ENCODE peak calls at places on chromosomes 2 and 18, in six cellular contexts. Y, I, S, K, N and P are unnamed samples.

GRCh38 chr2:241803387-241804325 is 5.3 kb upstream of the NEU4 start:
- DNase-seq in Y (peak), I (peak), S (peak), K (peak), N (peak), P (no peak)

GRCh38 chr2:85852979-85853498 is 35.8 kb downstream of the ST3GAL5 start:
- DNase-seq in Y (no peak), I (no peak), S (no peak), K (peak), N (peak), P (no peak)

GRCh38 chr2:111912547-111912946 is 14.1 kb downstream of the MERTK start:
- DNase-seq in Y (no peak), I (no peak), S (no peak), K (peak), N (no peak), P (no peak)

GRCh38 chr2:139099721-139100120 is 319.5 kb upstream of the NXPH2 start:
- DNase-seq in Y (no peak), I (no peak), S (no peak), K (no peak), N (no peak), P (no peak)

GRCh38 chr2:48856144-48856543 is 100.6 kb upstream of the LHCGR start:
- DNase-seq in Y (no peak), I (no peak), S (no peak), K (no peak), N (no peak), P (no peak)

GRCh38 chr2:127053731-127054603 is 53.0 kb downstream of the BIN1 start:
- DNase-seq in Y (peak), I (peak), S (peak), K (no peak), N (no peak), P (no peak)

GRCh38 chr2:38158361-38159128 is 82.6 kb upstream of the CYP1B1 start:
- DNase-seq in Y (no peak), I (no peak), S (no peak), K (no peak), N (no peak), P (no peak)

GRCh38 chr2:86035883-86036789 is 69.5 kb downstream of the POLR1A start:
- DNase-seq in Y (peak), I (no peak), S (peak), K (peak), N (peak), P (no peak)

GRCh38 chr2:69036926-69037325 is 23.9 kb downstream of the ANTXR1 start:
- DNase-seq in Y (no peak), I (no peak), S (no peak), K (no peak), N (no peak), P (no peak)

GRCh38 chr18:36702398-36703010 is 126.3 kb downstream of the TPGS2 start:
- DNase-seq in Y (no peak), I (no peak), S (no peak), K (peak), N (no peak), P (no peak)

GRCh38 chr2:196515608-196516007 is 123.9 kb upstream of the CCDC150 start:
- DNase-seq in Y (no peak), I (no peak), S (no peak), K (no peak), N (no peak), P (no peak)

GRCh38 chr18:4599312-4599711 is 144.2 kb upstream of the DLGAP1 start:
- DNase-seq in Y (no peak), I (no peak), S (no peak), K (no peak), N (peak), P (no peak)

DNA sequence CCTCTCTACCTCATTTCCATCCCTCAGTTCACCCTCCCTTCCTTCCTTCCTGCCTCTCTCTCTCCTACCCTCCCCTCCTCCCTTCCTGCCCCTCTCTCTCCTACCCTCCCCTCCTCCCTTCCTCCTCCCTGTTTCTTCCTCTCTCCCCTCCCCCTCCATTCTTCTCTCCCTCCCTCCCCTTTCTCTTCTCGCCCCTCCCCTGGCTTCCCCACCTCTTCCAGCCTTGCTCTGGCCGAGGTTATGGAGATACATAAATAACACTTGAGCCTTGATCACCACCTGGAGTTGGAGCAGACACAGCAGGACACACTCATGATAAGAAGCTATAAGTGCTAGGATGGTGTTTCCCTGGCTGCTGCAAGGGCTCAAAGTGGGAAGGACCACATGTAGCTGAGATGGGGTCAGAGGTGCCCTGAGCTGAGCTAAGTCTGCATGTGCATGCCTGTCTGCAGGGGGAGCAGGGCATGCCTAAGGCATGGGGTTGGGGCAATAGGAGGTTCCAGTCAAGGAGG is 326.1 kb upstream of the HS6ST1 start:
- DNase-seq in Y (no peak), I (no peak), S (no peak), K (peak), N (no peak), P (no peak)
- TF ChIP-seq CTCF in Y (no peak), I (no peak), S (no peak), K (no peak), N (no peak), P (no peak)

GRCh38 chr18:61893971-61894750 is 1.4 kb upstream of the RNF152 start:
- DNase-seq in Y (peak), I (no peak), S (peak), K (peak), N (peak), P (no peak)
- TF ChIP-seq CTCF in Y (no peak), I (no peak), S (peak), K (no peak), N (peak), P (no peak)

DNA sequence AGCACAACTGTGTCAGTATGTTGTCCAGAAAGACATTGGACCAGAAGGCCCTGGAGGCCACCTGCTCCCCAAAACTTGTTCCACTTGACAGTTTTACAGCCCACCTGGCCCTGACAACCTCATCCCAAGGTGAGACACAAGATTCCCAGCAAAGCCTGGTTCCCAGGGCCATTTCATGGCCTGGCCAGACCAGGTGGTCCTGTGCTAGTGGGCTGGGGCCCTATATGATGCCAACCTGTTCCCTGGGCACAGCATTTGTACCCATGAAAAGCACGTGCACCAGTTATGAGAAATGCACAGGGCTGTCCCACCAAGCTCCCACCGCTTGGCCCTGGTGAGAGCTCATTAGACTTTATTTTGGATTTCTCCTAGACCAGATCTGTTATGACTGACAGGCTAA is 6.0 kb upstream of the SP140L start:
- DNase-seq in Y (no peak), I (no peak), S (no peak), K (no peak), N (no peak), P (no peak)
- TF ChIP-seq CTCF in Y (no peak), I (no peak), S (no peak), K (no peak), N (no peak), P (no peak)

GRCh38 chr18:48061781-48062570 is 131.5 kb upstream of the SMAD2 start:
- DNase-seq in Y (no peak), I (no peak), S (no peak), K (peak), N (no peak), P (no peak)

GRCh38 chr18:48065601-48065995 is 135.1 kb upstream of the SMAD2 start:
- DNase-seq in Y (no peak), I (no peak), S (no peak), K (no peak), N (no peak), P (no peak)

GRCh38 chr18:48068916-48069445 is 138.5 kb upstream of the SMAD2 start:
- DNase-seq in Y (no peak), I (no peak), S (no peak), K (no peak), N (no peak), P (no peak)

GRCh38 chr18:48066225-48066652 is 135.8 kb upstream of the SMAD2 start:
- DNase-seq in Y (no peak), I (no peak), S (no peak), K (no peak), N (no peak), P (no peak)

DNA sequence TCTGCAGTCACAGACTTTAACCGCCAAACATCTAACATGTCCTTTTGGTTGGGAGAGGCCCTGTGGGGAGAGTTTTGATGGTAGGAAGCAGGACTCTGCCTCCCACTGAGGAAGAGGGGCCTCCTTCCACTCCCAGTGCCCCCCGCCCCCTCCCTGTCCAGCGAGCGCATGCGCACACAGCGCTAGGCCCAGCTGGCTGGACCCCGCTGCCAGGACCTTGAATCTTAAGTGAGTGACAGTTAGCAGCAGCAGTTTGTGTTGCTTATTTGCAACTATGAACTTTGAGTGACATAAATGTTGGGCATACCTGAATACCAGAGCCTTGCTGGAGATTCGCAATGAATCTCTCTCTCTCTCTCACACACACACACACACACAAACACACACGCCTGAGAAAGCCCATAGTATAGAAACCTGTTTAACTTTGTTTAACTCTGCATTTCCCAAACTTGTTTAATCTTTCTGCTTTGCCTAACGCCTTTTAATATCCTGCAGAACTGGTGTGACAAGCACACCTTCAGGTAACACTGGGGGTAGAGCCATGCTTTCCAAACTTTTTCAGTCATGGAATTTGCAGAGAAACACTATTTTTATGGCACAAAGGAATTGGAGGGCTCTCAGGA is 134.6 kb upstream of the SMAD2 start:
- DNase-seq in Y (no peak), I (no peak), S (no peak), K (no peak), N (no peak), P (no peak)
- TF ChIP-seq CTCF in Y (no peak), I (no peak), S (no peak), K (no peak), N (no peak), P (no peak)

GRCh38 chr2:238750212-238750904 is 97.5 kb upstream of the TWIST2 start:
- DNase-seq in Y (no peak), I (no peak), S (no peak), K (no peak), N (no peak), P (no peak)

DNA sequence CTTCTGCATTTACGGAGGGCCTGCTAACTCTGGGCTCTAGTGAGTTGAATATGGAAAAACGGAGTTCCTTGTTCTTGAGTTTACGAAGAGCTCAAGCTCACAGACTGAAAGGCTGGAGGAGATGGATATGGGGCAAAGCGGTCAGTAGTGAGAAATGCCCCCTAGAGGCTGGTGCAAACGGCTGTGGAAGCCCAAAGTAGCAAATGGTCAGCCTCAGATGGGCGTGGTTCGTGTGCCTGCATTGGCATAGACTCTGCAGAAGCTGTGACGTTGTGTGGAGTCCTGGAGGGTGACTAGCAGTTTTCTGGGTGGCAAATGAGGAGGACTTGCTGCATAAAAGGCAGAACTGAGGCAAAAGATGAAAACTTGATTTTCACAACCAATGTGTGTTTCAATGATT is 93.6 kb upstream of the TWIST2 start:
- DNase-seq in Y (no peak), I (no peak), S (no peak), K (no peak), N (no peak), P (no peak)
- TF ChIP-seq CTCF in Y (no peak), I (no peak), S (no peak), K (no peak), N (no peak), P (no peak)

DNA sequence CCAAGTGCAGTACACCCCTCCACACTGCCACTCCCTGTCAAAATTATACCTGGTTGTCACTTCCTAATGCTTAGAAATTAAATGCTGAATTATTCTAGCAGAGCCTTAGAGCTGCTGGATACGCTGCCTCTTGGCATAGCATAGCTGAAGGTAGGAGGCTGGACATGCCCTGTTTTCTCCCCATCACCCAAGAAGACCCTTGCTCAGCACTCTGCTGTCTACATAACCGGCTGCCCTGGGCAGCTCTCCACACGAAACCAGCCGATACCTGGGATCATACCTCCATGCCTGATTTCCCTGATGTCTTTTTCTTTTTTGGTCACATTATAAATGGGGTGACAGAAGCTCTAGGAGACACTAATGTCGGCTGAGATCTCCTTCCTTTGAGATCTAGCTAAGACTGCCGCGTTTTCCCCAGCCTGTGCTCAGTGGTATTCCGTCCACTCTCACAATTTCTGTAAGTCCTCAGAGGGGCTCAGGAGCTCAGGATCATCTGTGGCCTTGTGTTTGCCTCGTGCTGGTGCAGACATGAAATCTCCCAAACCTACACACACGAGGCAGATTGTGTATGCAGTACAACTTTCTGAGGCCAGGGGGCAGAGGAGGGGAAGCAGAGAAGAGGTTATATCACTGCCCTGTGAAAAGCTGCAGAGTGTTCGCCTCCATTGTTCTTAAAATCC is 13.5 kb upstream of the ZAP70 start:
- DNase-seq in Y (no peak), I (peak), S (peak), K (peak), N (peak), P (no peak)
- TF ChIP-seq CTCF in Y (peak), I (peak), S (peak), K (no peak), N (peak), P (no peak)

DNA sequence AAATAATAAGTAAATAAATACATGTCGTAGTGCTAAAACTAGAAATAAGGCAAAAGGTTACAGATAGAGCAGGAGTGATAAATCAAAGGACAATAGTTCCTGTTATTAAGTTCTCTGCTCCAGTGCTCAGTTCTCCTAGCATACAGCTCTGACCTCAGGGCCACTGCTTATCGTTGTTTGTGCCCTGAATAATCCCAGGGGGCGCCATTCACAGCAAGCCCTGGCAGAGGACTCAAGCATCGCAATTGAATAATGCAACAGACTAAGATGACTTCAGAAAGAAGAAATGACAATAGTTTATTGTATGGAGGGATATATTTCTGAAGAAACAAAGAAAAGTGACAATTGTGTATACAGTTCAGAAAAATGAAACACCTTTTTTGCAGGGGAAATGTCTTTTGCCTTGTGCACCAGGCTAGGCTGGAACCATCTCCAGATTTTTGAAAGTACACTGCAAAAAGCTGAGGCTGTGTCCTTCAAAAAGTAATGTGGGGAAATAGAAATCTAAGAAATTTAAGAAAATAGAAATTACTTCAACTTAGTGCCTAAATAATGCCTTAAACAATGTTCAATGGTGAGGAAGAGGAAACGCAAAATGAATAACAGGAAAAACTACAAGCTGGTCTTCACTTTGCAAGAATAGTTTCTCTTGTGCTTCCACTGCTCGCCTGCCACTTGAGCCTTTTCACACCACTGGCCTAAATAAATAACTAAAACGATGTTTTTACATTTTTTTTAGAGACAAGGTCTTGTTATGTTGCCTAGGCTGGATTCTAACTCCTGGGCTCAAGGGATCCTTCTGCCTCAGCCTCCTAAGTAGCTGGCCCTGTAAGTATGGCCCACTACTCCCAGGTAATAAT is 19.0 kb upstream of the CCNYL1 start:
- DNase-seq in Y (no peak), I (no peak), S (peak), K (no peak), N (peak), P (no peak)
- TF ChIP-seq CTCF in Y (no peak), I (peak), S (peak), K (no peak), N (peak), P (no peak)

GRCh38 chr2:61694312-61695274 is 156.4 kb upstream of the XPO1 start:
- DNase-seq in Y (peak), I (peak), S (peak), K (peak), N (peak), P (peak)
- TF ChIP-seq CTCF in Y (no peak), I (peak), S (peak), K (no peak), N (peak), P (no peak)